ENCODE peak calls at places on chromosome 4, in nine cellular contexts. S is IMR-90, Z is heart left ventricle, G is GM12878, N is esophagus squamous epithelium, X is gastrocnemius medialis, K is tibial nerve, C is HCT116, T is suprapubic skin. M is an unnamed sample.

GRCh38 chr4:55312491-55313101 is 33.4 kb upstream of the SRD5A3 start:
- DNase-seq in X (peak), N (no peak), Z (no peak), T (no peak), K (no peak), S (peak), C (peak), G (no peak), M (peak)

GRCh38 chr4:173001571-173001970 is 167.0 kb upstream of the GALNT7 start:
- DNase-seq in T (no peak), X (no peak), N (no peak), G (no peak), C (no peak), K (no peak), Z (no peak), S (peak), M (no peak)

GRCh38 chr4:43353552-43353951 is 461.0 kb downstream of the GRXCR1 start:
- DNase-seq in S (no peak), X (no peak), N (no peak), K (no peak), Z (no peak), G (no peak), T (no peak), C (no peak), M (no peak)

GRCh38 chr4:173494013-173494970 is 35.7 kb downstream of the HAND2 start:
- DNase-seq in S (peak), N (no peak), G (peak), C (peak), X (peak), T (no peak), K (no peak), Z (no peak), M (peak)

GRCh38 chr4:183596056-183596757 is 62.8 kb downstream of the RWDD4 start:
- DNase-seq in T (no peak), G (no peak), Z (no peak), N (no peak), K (no peak), C (no peak), X (no peak), S (no peak), M (no peak)

GRCh38 chr4:183100298-183100599 is 1.2 kb downstream of the WWC2 start:
- DNase-seq in G (no peak), X (no peak), T (no peak), Z (no peak), C (no peak), N (no peak), K (no peak), S (no peak), M (no peak)

GRCh38 chr4:155604718-155605601 is 61.7 kb upstream of the GUCY1A1 start:
- DNase-seq in C (no peak), T (no peak), K (no peak), N (no peak), Z (no peak), X (no peak), S (peak), G (no peak), M (peak)

GRCh38 chr4:128649575-128650205 is 159.8 kb upstream of the JADE1 start:
- DNase-seq in K (no peak), N (no peak), T (no peak), G (no peak), Z (no peak), X (no peak), S (peak), C (no peak), M (no peak)

GRCh38 chr4:91488946-91489345 is 814.8 kb upstream of the GRID2 start:
- DNase-seq in N (no peak), T (no peak), K (no peak), S (no peak), Z (no peak), C (no peak), G (no peak), X (no peak), M (no peak)

GRCh38 chr4:47213106-47213505 is 181.7 kb downstream of the GABRB1 start:
- DNase-seq in C (no peak), T (no peak), N (no peak), S (peak), X (no peak), K (no peak), G (no peak), Z (no peak), M (no peak)

GRCh38 chr4:147828361-147828760 is 96.5 kb downstream of the ARHGAP10 start:
- DNase-seq in N (no peak), X (no peak), C (no peak), G (no peak), T (no peak), S (peak), K (no peak), Z (no peak), M (no peak)

GRCh38 chr4:40056722-40057539 is at the start of gene N4BP2:
- DNase-seq in K (peak), N (peak), C (peak), T (peak), X (peak), G (peak), Z (peak), S (peak), M (peak)
- TF ChIP-seq POLR2A in K (peak), N (peak), C (no peak), T (peak), X (peak), G (peak), Z (peak), S (peak), M (peak)

GRCh38 chr4:157043131-157043530 is 32.8 kb upstream of the GLRB start:
- DNase-seq in T (no peak), G (no peak), N (no peak), S (peak), X (no peak), K (no peak), Z (no peak), C (no peak), M (no peak)
- TF ChIP-seq CTCF in T (no peak), G (no peak), N (no peak), S (peak), X (no peak), K (no peak), Z (no peak), C (peak), M (no peak)

GRCh38 chr4:88591787-88592599 is at the start of gene HERC3:
- DNase-seq in X (peak), C (peak), N (peak), K (peak), G (peak), S (peak), T (peak), Z (peak), M (peak)
- TF ChIP-seq POLR2A in X (peak), C (no peak), N (no peak), K (peak), G (peak), S (peak), T (peak), Z (no peak), M (no peak)

GRCh38 chr4:41215969-41216293 is 1.6 kb upstream of the APBB2 start:
- DNase-seq in N (no peak), S (no peak), G (no peak), T (no peak), K (no peak), Z (no peak), X (no peak), C (no peak), M (no peak)

GRCh38 chr4:41215155-41215554 is 813 bp upstream of the APBB2 start:
- DNase-seq in X (no peak), N (no peak), C (no peak), T (no peak), G (no peak), Z (no peak), S (no peak), K (no peak), M (no peak)

GRCh38 chr4:41217373-41217772 is 3.0 kb upstream of the APBB2 start:
- DNase-seq in N (no peak), Z (no peak), X (no peak), T (no peak), S (no peak), C (no peak), K (no peak), G (no peak), M (no peak)

GRCh38 chr4:41217020-41217333 is 2.6 kb upstream of the APBB2 start:
- DNase-seq in G (no peak), Z (no peak), X (no peak), C (no peak), S (no peak), K (no peak), T (no peak), N (no peak), M (no peak)

DNA sequence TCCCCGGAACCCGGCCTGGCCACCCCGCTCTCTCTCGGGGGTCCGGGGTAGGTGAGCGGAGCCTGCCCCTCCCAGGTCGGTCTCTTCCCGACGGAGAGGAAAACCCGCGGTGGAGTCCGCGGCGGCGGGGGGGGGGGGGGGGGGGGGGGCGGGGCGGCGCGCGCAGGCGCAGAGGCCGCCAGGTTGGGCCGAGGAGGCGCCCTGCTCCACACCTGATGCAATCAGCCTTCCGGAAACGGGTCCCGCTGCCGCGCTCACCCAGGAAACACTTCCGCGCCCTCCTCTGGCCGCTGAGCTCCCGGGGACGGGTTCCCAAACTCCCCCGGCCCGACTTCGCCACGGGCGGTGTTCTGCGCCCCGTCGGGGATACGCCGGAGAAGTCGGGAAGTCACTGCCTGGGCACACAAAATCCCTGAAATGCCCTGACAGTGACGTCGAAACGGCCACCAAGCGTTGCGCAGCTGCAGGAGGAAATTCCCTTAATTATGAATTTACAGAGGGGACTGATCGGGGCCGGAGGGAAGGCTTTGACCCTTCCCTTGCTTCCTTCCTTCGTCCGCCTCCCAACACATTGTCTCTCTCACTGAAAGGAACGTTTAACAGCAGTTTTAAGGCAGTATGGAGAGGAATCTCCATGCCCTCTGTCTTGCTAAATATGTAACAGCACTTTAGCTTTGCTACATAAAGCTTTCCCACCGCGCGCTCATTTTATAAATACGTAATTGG is 2.1 kb upstream of the APBB2 start:
- DNase-seq in K (no peak), Z (peak), N (no peak), X (peak), C (peak), T (peak), G (peak), S (peak), M (peak)
- TF ChIP-seq CTCF in K (peak), Z (no peak), N (peak), X (no peak), C (no peak), T (peak), G (peak), S (peak), M (no peak)

GRCh38 chr4:102825261-102826071 is 1.9 kb downstream of the UBE2D3 start:
- DNase-seq in G (no peak), K (no peak), Z (no peak), N (no peak), S (peak), X (peak), T (no peak), C (peak), M (peak)
- TF ChIP-seq POLR2A in G (no peak), K (peak), Z (no peak), N (no peak), S (peak), X (peak), T (no peak), C (no peak), M (no peak)

DNA sequence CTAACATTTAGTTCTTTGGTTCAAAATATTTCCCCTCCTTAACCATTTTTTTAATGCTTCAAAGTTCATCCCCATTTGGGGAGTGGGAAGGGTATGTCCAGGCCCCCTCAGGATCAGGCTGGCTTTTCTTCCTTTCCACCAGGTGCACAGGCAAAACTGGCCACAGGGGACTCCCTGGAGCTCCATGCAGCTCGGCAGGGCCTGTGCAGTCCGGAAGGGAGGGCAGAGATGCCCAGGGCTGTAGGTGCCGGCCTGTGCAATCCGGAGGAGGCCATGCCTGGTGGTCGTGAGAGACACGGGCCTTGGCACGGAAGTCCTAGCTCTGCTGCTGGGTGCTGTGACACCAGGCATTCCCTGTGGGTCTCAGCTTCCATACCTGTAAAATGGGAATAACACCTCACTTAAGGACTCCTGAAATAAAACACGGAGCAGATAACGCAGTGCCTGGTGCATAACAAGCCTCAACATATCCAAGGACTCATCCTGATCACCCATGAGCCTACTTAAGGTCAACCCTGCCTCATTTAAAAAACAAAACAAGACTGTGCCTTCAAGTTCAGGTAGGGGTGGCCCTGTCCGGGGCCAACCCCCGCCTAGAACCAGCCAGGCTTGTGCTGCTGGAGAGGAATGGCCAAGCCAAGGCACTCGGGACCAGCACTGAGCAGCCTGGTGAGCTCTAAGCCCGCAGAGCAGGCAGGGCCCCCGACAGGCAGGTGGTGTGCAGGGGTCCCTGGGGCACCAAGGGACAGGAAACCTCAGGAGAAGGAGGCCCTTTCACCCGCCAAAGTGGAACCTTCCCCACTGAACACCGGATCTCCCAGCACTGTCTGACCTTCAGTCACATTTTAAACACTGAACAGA is 21.2 kb upstream of the CYP4V2 start:
- DNase-seq in S (no peak), K (no peak), N (no peak), C (no peak), X (no peak), G (no peak), Z (no peak), T (no peak), M (no peak)
- TF ChIP-seq CTCF in S (no peak), K (no peak), N (no peak), C (no peak), X (no peak), G (no peak), Z (no peak), T (no peak), M (no peak)

GRCh38 chr4:82419451-82419850 is 10.8 kb downstream of the HNRNPDL start:
- DNase-seq in K (no peak), T (no peak), C (no peak), S (no peak), Z (no peak), X (no peak), N (no peak), G (no peak), M (no peak)

GRCh38 chr4:82425478-82425877 is 4.8 kb downstream of the HNRNPDL start:
- DNase-seq in G (no peak), S (no peak), N (no peak), X (no peak), K (no peak), T (no peak), C (no peak), Z (no peak), M (no peak)

GRCh38 chr4:82421796-82422560 is 8.3 kb downstream of the HNRNPDL start:
- DNase-seq in C (no peak), S (no peak), K (no peak), X (no peak), N (no peak), T (no peak), Z (no peak), G (no peak), M (no peak)

GRCh38 chr4:82422616-82423015 is 7.6 kb downstream of the HNRNPDL start:
- DNase-seq in X (no peak), Z (no peak), N (no peak), S (no peak), K (no peak), G (no peak), C (no peak), T (no peak), M (no peak)

GRCh38 chr4:82423245-82424054 is 6.8 kb downstream of the HNRNPDL start:
- DNase-seq in X (no peak), S (peak), K (no peak), T (no peak), G (no peak), Z (no peak), C (no peak), N (no peak), M (no peak)
- TF ChIP-seq POLR2A in X (no peak), S (peak), K (no peak), T (no peak), G (peak), Z (no peak), C (no peak), N (no peak), M (no peak)

GRCh38 chr4:82275431-82276423 is 98.1 kb downstream of the HNRNPD start:
- DNase-seq in K (no peak), T (no peak), X (no peak), G (no peak), N (no peak), S (no peak), Z (no peak), C (no peak), M (no peak)
- TF ChIP-seq CTCF in K (no peak), T (no peak), X (no peak), G (peak), N (no peak), S (no peak), Z (no peak), C (peak), M (no peak)

GRCh38 chr4:7995135-7995534 is 55.5 kb upstream of the AFAP1 start:
- DNase-seq in S (no peak), Z (peak), N (no peak), X (no peak), K (no peak), G (no peak), T (no peak), C (no peak), M (no peak)
- TF ChIP-seq POLR2A in S (no peak), Z (no peak), N (no peak), X (no peak), K (no peak), G (no peak), T (no peak), C (no peak), M (no peak)

M was measured in lower leg skin.